ENCODE peak calls at places on chromosomes 7 and 10, in four cellular contexts. C is HepG2, X is WTC11, E is K562. B is an unnamed sample.

GRCh38 chr7:139523199-139523941 is at the start of gene CLEC2L:
- DNase-seq in C (no peak), X (peak), E (no peak), B (no peak)

GRCh38 chr7:81715984-81716588 is 53.8 kb downstream of the HGF start:
- DNase-seq in E (no peak), C (peak), X (no peak), B (no peak)

GRCh38 chr10:17801507-17801906 is 7.6 kb upstream of the MRC1 start:
- DNase-seq in X (no peak), E (no peak), C (peak), B (no peak)

GRCh38 chr10:79295593-79295992 is 51.7 kb upstream of the PPIF start:
- DNase-seq in E (no peak), C (no peak), X (no peak), B (no peak)

GRCh38 chr10:124484016-124484415 is 22.4 kb downstream of the LHPP start:
- DNase-seq in X (no peak), C (no peak), E (no peak), B (no peak)

GRCh38 chr10:35752469-35753450 is 110.7 kb upstream of the FZD8 start:
- DNase-seq in E (no peak), C (no peak), X (no peak), B (no peak)

GRCh38 chr7:94654764-94655561 is 970 bp downstream of the SGCE start:
- DNase-seq in E (no peak), C (no peak), X (peak), B (peak)

GRCh38 chr7:51259766-51260165 is 56.8 kb downstream of the COBL start:
- DNase-seq in C (no peak), E (no peak), X (no peak), B (no peak)

GRCh38 chr7:73909996-73910395 is 49.0 kb downstream of the TMEM270 start:
- DNase-seq in X (no peak), E (no peak), C (no peak), B (no peak)

GRCh38 chr7:142280263-142280662 is 22.4 kb upstream of the PRSS58 start:
- DNase-seq in C (no peak), E (no peak), X (no peak), B (no peak)

GRCh38 chr10:33193867-33194521 is 140.5 kb downstream of the NRP1 start:
- DNase-seq in C (peak), X (no peak), E (no peak), B (no peak)

GRCh38 chr7:48421357-48421756 is 250.1 kb downstream of the ABCA13 start:
- DNase-seq in C (no peak), X (no peak), E (no peak), B (no peak)

GRCh38 chr7:35758421-35758820 is 42.4 kb upstream of the SEPTIN7 start:
- DNase-seq in E (peak), C (peak), X (no peak), B (peak)

GRCh38 chr7:31056775-31057346 is 4.8 kb downstream of the ADCYAP1R1 start:
- DNase-seq in X (peak), C (no peak), E (no peak), B (no peak)

GRCh38 chr10:109427421-109427820 is 495.9 kb downstream of the XPNPEP1 start:
- DNase-seq in E (no peak), C (no peak), X (no peak), B (no peak)

GRCh38 chr10:130024779-130025178 is 60.7 kb upstream of the EBF3 start:
- DNase-seq in C (no peak), E (no peak), X (no peak), B (no peak)

GRCh38 chr7:12583181-12583580 is 12.7 kb downstream of the SCIN start:
- DNase-seq in E (no peak), C (no peak), X (no peak), B (no peak)

GRCh38 chr10:368579-369255 is 233.5 kb downstream of the ZMYND11 start:
- DNase-seq in E (no peak), X (no peak), C (no peak), B (no peak)

GRCh38 chr10:71812016-71812912 is 38.8 kb downstream of the PSAP start:
- DNase-seq in C (peak), X (peak), E (peak), B (peak)

GRCh38 chr7:130324270-130324669 is 20.3 kb upstream of the CPA5 start:
- DNase-seq in X (no peak), E (no peak), C (no peak), B (no peak)

GRCh38 chr10:1328951-1329614 is 272.9 kb downstream of the WDR37 start:
- DNase-seq in C (no peak), X (no peak), E (no peak), B (no peak)

GRCh38 chr7:5339949-5340348 is 57.2 kb downstream of the SLC29A4 start:
- DNase-seq in E (no peak), X (no peak), C (no peak), B (no peak)

GRCh38 chr10:103732339-103732738 is 123.0 kb downstream of the SH3PXD2A start:
- DNase-seq in E (no peak), X (no peak), C (no peak), B (no peak)

DNA sequence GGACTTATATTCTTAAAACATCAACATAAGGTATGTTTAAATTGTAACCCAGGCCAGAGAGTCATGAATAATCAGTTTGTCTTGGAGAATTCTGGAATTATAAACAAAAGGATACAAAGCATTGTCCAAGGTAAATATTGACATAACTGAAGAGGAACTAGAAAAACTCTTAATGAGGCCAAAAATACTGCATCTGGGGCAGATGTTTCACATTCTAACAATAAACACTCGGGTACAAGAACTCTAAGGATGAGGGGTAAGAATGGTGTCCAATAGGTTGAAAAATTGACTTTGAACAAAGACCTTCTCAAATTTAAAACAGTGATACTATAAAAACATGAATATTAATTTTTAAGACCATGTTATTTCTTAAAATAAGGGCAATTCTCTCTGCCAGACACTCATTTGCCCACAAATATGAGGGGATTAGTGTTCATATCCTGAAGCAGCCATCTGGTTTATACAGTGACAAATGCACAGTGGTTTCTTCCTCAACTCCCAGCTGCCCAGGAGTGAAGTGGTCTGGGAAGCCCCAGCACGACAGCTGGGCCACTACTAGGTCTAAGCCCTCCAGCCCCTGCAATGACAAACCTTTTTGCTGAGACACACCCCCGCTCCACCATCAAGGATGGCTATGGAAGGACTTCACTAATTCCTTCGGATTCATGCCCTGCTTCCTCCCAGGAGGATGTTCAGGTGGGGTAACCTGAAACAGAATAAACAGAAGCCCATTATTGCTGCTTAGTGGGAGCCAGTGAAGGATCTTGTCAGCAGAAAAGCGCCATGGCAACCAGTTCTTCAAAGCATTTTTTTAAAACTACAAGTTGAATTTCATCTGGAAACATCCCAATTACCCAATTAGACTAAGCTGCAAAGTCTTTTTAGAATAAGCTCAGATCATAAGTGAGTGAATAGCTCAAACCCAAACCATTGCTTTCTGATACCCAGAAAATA is 107.5 kb upstream of the ARID5B start:
- DNase-seq in X (no peak), E (no peak), C (no peak), B (no peak)
- TF ChIP-seq ELF4 in X (no peak), E (no peak), C (no peak), B (no peak)

DNA sequence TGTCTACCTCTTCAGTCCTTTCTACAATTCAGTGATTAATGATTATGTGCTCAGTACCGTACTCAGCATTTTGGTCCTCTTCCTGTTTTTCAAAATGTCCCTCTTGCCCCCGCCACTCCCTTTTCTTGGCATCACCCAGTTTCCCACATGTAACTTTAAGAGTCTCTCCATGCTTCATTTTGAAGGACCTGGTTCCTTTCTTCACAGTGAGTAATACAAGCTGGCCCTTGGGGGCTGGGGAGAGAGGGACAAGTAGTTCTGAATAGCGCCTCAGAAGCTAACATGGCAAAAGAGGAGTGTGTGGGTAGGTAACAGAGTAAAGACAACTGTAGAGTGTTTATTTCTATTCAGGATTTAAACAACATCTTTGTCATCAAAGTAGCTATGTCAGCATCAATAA is 34.6 kb upstream of the SLIT1 start:
- DNase-seq in C (no peak), E (no peak), X (no peak), B (no peak)
- TF ChIP-seq ELF4 in C (no peak), E (no peak), X (no peak), B (no peak)

DNA sequence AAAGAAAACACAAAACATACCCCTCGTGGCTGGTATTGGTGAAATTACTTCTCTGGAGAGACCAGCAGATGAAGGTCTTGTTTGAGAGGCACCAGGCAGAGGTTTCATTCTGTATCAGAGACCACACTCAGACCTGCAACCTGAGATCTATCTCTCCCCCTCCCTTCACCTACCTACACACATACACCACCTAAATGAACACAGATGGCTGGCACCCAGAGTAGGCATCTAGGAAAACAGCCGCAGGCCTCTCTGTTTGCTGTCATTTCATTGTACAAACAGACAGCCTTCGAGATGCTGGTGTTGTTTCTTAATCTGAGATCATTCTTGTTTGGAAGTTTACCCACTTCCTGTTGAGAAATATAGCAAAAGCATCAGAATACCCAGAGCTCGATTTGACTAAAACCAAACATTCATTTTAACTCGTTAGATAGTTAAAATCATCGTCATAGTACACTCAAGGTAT is 173.9 kb upstream of the SLC25A13 start:
- DNase-seq in C (no peak), X (no peak), E (no peak), B (no peak)
- TF ChIP-seq ELF4 in C (no peak), X (no peak), E (no peak), B (no peak)

GRCh38 chr7:157149317-157149716 is 10.6 kb downstream of the UBE3C start:
- DNase-seq in E (no peak), C (no peak), X (no peak), B (no peak)
- TF ChIP-seq ELF4 in E (no peak), C (no peak), X (no peak), B (no peak)

DNA sequence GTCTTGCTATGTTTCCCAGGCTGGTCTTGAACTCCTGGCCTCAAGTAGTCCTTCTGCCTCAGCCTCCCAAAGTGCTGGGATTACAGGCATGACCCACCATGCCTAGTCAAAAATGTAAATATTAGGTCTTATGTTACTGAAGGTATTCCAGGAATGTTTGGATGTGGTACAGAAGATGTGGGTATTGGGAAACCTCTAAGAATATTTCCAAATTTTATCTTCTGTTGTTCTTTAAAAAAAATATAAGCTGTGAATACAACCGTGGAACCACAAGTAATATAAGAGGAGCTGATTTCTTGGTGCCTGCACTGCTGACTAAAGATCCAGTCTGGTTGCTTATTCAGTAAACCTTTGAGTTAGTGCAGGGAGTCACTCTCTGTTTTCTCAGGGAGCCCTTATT is 178.3 kb downstream of the AUTS2 start:
- DNase-seq in X (no peak), E (no peak), C (no peak), B (no peak)
- TF ChIP-seq ELF4 in X (no peak), E (no peak), C (no peak), B (no peak)

GRCh38 chr10:62512732-62513475 is 138.7 kb downstream of the ZNF365 start:
- DNase-seq in C (no peak), E (no peak), X (no peak), B (no peak)
- TF ChIP-seq ELF4 in C (no peak), E (no peak), X (no peak), B (no peak)

GRCh38 chr10:3711918-3712317 is 73.1 kb downstream of the KLF6 start:
- DNase-seq in E (no peak), C (no peak), X (no peak), B (no peak)
- TF ChIP-seq ELF4 in E (no peak), C (no peak), X (no peak), B (no peak)

GRCh38 chr7:27180431-27181175 is 4.4 kb downstream of the HOXA11 start:
- DNase-seq in E (no peak), X (no peak), C (no peak), B (no peak)

GRCh38 chr7:27182285-27182827 is 2.7 kb downstream of the HOXA11 start:
- DNase-seq in X (no peak), E (no peak), C (no peak), B (no peak)

GRCh38 chr7:27182861-27183681 is 2.0 kb downstream of the HOXA11 start:
- DNase-seq in X (peak), E (no peak), C (no peak), B (no peak)

GRCh38 chr7:27181176-27181520 is 3.9 kb downstream of the HOXA11 start:
- DNase-seq in X (no peak), E (no peak), C (no peak), B (no peak)

DNA sequence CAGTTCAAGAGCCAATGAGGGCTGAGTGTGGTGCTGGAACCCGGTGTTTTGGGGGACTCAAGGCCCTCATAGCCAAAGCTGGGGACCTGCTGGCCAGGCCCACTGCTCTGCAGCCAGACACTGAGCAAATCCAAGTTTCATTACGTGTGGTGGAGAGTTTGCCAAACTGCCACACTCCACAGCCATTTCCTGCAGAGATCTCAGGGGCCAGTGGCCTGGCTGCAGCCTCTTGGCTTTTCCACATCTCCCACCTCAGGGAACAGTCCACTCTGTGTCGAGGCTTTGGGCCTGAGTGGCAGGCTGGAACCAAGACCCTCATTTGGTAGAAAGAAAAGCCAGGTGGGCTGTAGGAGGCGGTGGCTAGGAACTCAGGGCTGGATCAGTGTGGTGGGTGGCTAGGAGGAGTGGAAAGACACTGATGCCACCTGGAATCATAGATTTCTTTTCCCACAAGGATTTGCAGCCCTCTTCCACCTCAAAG is 3.2 kb downstream of the HOXA11 start:
- DNase-seq in C (no peak), X (no peak), E (no peak), B (no peak)
- TF ChIP-seq ELF4 in C (no peak), X (no peak), E (no peak), B (no peak)

GRCh38 chr7:134949171-134949570 is 37.1 kb upstream of the AGBL3 start:
- DNase-seq in E (no peak), C (no peak), X (no peak), B (no peak)
- TF ChIP-seq ELF4 in E (no peak), C (no peak), X (no peak), B (no peak)

DNA sequence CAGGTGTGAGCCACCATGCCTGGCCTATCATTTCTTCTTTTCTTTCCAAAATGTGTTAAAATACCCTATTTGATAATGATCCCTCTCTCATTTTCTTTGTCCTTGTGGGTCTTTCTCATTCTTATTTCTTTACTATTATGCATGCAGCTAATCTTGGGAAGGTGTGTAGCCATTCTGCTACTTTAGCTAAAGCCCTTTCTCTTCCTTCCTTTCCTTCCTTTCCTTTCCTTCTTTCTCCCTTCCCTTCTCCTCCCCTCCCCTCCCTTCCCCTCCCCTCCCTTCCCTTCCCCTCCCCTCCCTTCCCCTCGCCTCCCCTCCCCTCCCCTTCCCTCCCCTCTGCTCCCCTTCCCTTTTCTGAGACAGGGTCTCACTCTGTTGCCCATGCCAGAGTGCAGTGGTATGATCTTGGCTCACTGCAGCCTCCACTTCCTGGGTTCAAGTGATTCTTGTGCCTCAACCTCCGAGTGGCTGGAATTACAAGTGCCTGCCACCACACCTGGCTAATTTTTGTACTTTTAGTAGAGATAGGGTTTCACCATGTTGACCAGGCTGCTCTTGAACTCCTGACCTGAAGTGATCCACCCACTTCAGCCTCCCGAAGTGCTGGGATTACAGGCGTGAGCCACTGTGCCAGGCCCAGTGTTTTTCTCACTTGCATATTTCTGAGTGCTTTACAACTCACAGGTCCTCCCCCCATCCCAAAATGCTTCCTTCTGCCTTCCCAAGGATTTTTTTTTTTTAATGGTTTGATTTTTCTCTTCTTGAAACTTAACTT is 42.3 kb downstream of the HIP1 start:
- DNase-seq in C (no peak), E (no peak), X (no peak), B (no peak)
- TF ChIP-seq ELF4 in C (no peak), E (no peak), X (no peak), B (no peak)